ENCODE peak calls at places on chromosomes 5 and 9, in six cellular contexts. P is GM20000, N is A673, W is Peyer's patch, B is retinal pigment epithelial cell, U is epithelial cell of esophagus. J is an unnamed sample.
A peak's percentile ranks its signal among the peaks of the same experiment; 100 is the strongest.

GRCh38 chr5:72241346-72242003 is 78.6 kb downstream of the MRPS27 start:
- DNase-seq in P (no peak), N (no peak), W (no peak), B (no peak), U (no peak), J (no peak)

GRCh38 chr9:4997196-4997595 is 12.1 kb downstream of the JAK2 start:
- DNase-seq in P (no peak), N (no peak), W (no peak), B (no peak), U (no peak), J (no peak)

GRCh38 chr5:34016750-34017149 is 8.9 kb upstream of the AMACR start:
- DNase-seq in P (no peak), N (no peak), W (no peak), B (no peak), U (no peak), J (no peak)

GRCh38 chr9:35656841-35657326 is 935 bp downstream of the RMRP start:
- DNase-seq in P (no peak), N (no peak), W (no peak), B (no peak), U (no peak), J (no peak)

GRCh38 chr9:137365552-137366444 is 57.2 kb downstream of the EXD3 start:
- DNase-seq in P (no peak), N (no peak), W (peak; percentile 30), B (no peak), U (no peak), J (no peak)

GRCh38 chr5:35785601-35786085 is 71.0 kb upstream of the IL7R start:
- DNase-seq in P (no peak), N (no peak), W (no peak), B (no peak), U (no peak), J (no peak)

GRCh38 chr5:137146402-137146889 is 352.7 kb downstream of the SPOCK1 start:
- DNase-seq in P (no peak), N (peak; percentile 20), W (no peak), B (peak; percentile 96), U (peak; percentile 99), J (no peak)

GRCh38 chr9:13380903-13381302 is 101.4 kb upstream of the MPDZ start:
- DNase-seq in P (no peak), N (no peak), W (no peak), B (no peak), U (no peak), J (no peak)

GRCh38 chr5:115070737-115071136 is 99.0 kb downstream of the TRIM36 start:
- DNase-seq in P (no peak), N (no peak), W (no peak), B (no peak), U (no peak), J (no peak)

GRCh38 chr5:157323107-157323706 is 57.3 kb downstream of the CYFIP2 start:
- DNase-seq in P (no peak), N (no peak), W (no peak), B (no peak), U (no peak), J (no peak)

GRCh38 chr5:761206-761771 is 23.2 kb downstream of the ZDHHC11B start:
- DNase-seq in P (peak; percentile 33), N (no peak), W (peak; percentile 42), B (no peak), U (no peak), J (no peak)

GRCh38 chr9:73348485-73348884 is 196.8 kb downstream of the ANXA1 start:
- DNase-seq in P (no peak), N (peak; percentile 4), W (no peak), B (no peak), U (peak; percentile 51), J (no peak)

GRCh38 chr5:134019636-134020035 is 14.9 kb upstream of the VDAC1 start:
- DNase-seq in P (no peak), N (no peak), W (no peak), B (no peak), U (no peak), J (no peak)

GRCh38 chr5:151699071-151699901 is 12.6 kb upstream of the SPARC start:
- DNase-seq in P (no peak), N (peak; percentile 58), W (no peak), B (peak; percentile 92), U (peak; percentile 78), J (peak; percentile 49)

GRCh38 chr9:35920004-35920658 is 10.8 kb downstream of the SPAAR start:
- DNase-seq in P (no peak), N (no peak), W (peak; percentile 77), B (no peak), U (no peak), J (peak; percentile 79)

GRCh38 chr5:14830210-14831005 is 41.2 kb downstream of the ANKH start:
- DNase-seq in P (no peak), N (no peak), W (no peak), B (no peak), U (no peak), J (no peak)

GRCh38 chr5:54438601-54439399 is 16.7 kb upstream of the HSPB3 start:
- DNase-seq in P (no peak), N (no peak), W (no peak), B (no peak), U (no peak), J (no peak)

GRCh38 chr5:41128291-41128690 is 57.1 kb upstream of the MROH2B start:
- DNase-seq in P (no peak), N (no peak), W (no peak), B (peak; percentile 43), U (no peak), J (no peak)

GRCh38 chr9:36207016-36207415 is 16.3 kb downstream of the CLTA start:
- DNase-seq in P (no peak), N (peak; percentile 11), W (no peak), B (no peak), U (peak; percentile 36), J (no peak)

GRCh38 chr9:91423785-91424402 is at the start of gene NFIL3:
- DNase-seq in P (peak; percentile 97), N (peak; percentile 84), W (peak; percentile 90), B (no peak), U (peak; percentile 88), J (peak; percentile 87)

GRCh38 chr9:134570726-134571325 is 70.8 kb upstream of the COL5A1 start:
- DNase-seq in P (no peak), N (peak; percentile 58), W (peak; percentile 8), B (no peak), U (no peak), J (no peak)

GRCh38 chr9:33112099-33112498 is 35.6 kb upstream of the SMU1 start:
- DNase-seq in P (no peak), N (no peak), W (no peak), B (no peak), U (no peak), J (no peak)

GRCh38 chr5:777756-778161 is 6.8 kb downstream of the ZDHHC11B start:
- DNase-seq in P (peak; percentile 3), N (no peak), W (no peak), B (no peak), U (no peak), J (no peak)

GRCh38 chr5:35736280-35736679 is 118.6 kb downstream of the SPEF2 start:
- DNase-seq in P (no peak), N (no peak), W (no peak), B (no peak), U (peak; percentile 25), J (no peak)

GRCh38 chr9:29511680-29512079 is 1938.4 kb upstream of the C9orf72 start:
- DNase-seq in P (no peak), N (no peak), W (no peak), B (no peak), U (no peak), J (no peak)

GRCh38 chr9:97845130-97845529 is 7.9 kb upstream of the FOXE1 start:
- DNase-seq in P (no peak), N (no peak), W (no peak), B (no peak), U (no peak), J (no peak)

DNA sequence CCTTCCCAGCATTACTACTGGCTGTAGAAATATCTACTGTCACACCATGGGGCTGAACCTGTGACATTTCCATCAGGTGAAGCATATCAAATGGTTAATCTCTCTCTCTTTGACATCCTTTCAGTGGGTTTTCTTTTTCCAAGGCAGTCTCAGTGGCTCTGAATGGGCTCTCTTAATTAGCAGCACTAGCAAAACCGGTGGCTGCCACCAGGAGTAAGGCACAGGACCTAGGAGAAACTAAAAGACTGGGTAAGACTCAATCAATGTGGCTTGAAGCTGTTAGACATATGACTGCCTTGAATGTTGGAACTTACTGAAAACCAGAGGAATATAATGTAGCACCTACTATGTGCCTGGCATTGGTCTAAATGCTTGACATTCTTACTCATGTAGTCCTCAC is 445.0 kb upstream of the KIF2A start:
- DNase-seq in P (no peak), N (no peak), W (no peak), B (no peak), U (no peak), J (no peak)
- TF ChIP-seq CTCF in P (no peak), N (no peak), W (no peak), B (peak; percentile 6), U (peak; percentile 7), J (no peak)

DNA sequence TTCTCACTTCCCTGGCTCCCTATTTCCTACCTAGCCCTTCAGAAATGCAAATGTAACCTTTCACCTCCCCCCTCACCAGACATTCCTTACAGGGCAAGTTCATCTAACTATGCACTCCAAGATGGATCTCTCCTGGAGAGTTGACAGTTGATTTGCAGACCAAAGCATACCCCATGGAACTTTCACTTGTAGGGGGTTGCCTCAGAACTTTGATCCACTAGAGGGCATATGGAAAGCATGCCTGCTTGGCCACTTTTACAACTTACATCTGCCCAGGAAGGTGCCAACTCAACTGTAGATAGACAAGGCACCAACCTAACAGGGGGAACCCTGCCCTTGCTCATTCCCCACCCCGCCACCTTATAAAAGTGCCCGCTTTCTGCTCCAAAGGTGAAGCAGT is 187.8 kb downstream of the NXNL2 start:
- DNase-seq in P (no peak), N (peak; percentile 72), W (no peak), B (no peak), U (peak; percentile 47), J (no peak)
- TF ChIP-seq CTCF in P (no peak), N (peak; percentile 73), W (no peak), B (peak; percentile 62), U (peak; percentile 31), J (peak; percentile 7)

GRCh38 chr5:149314571-149315111 is 30.7 kb upstream of the GRPEL2 start:
- DNase-seq in P (no peak), N (no peak), W (no peak), B (no peak), U (no peak), J (no peak)
- TF ChIP-seq CTCF in P (no peak), N (no peak), W (no peak), B (peak; percentile 29), U (peak; percentile 21), J (no peak)

GRCh38 chr9:127360205-127360604 is 36.8 kb upstream of the SLC2A8 start:
- DNase-seq in P (no peak), N (no peak), W (no peak), B (no peak), U (peak; percentile 22), J (no peak)
- TF ChIP-seq CTCF in P (no peak), N (no peak), W (no peak), B (no peak), U (no peak), J (no peak)